ENCODE peak calls at places on chromosomes 5 and 9, in ten cellular contexts. E is BE2C; Q is psoas muscle; W is CD4-positive, alpha-beta T cell; Z is brain microvascular endothelial cell; M is NCI-H69; V is endothelial cell; R is activated T-helper 1 cell treated with anti-CD3 and anti-CD28 coated beads, Interleukin-2, amount 50 U/mL, for 16 hours; I is H4; O is activated T-cell treated with anti-CD3 and anti-CD28 coated beads, Interleukin-2, amount 50 U/mL, for 24 hours. X is an unnamed sample.

GRCh38 chr5:10366310-10367297 is 13.1 kb downstream of the MARCHF6 start:
- DNase-seq in E (no peak), Q (no peak), W (no peak), Z (peak; percentile 47), M (peak; percentile 24), V (no peak), R (no peak), I (peak; percentile 51), O (no peak), X (no peak)

GRCh38 chr5:136674178-136674577 is 308.8 kb upstream of the TRPC7 start:
- DNase-seq in E (no peak), Q (no peak), W (no peak), Z (no peak), M (no peak), V (no peak), R (no peak), I (no peak), O (no peak), X (no peak)

GRCh38 chr9:99778829-99779228 is 42.9 kb upstream of the NR4A3 start:
- DNase-seq in E (no peak), Q (no peak), W (no peak), Z (no peak), M (no peak), V (no peak), R (no peak), I (no peak), O (no peak), X (no peak)

GRCh38 chr5:34959323-34959722 is 30.0 kb downstream of the DNAJC21 start:
- DNase-seq in E (no peak), Q (no peak), W (no peak), Z (peak; percentile 42), M (no peak), V (no peak), R (no peak), I (peak; percentile 36), O (no peak), X (no peak)

GRCh38 chr5:127335381-127335780 is 44.8 kb downstream of the MEGF10 start:
- DNase-seq in E (no peak), Q (no peak), W (no peak), Z (no peak), M (no peak), V (no peak), R (no peak), I (no peak), O (no peak), X (no peak)

GRCh38 chr5:24598926-24599325 is 45.9 kb downstream of the CDH10 start:
- DNase-seq in E (no peak), Q (no peak), W (no peak), Z (no peak), M (peak; percentile 77), V (no peak), R (no peak), I (no peak), O (no peak), X (no peak)

GRCh38 chr9:36470891-36471290 is 70.8 kb upstream of the RNF38 start:
- DNase-seq in E (no peak), Q (peak; percentile 59), W (peak; percentile 38), Z (peak; percentile 61), M (no peak), V (no peak), R (peak; percentile 35), I (peak; percentile 81), O (peak; percentile 62), X (peak; percentile 72)

GRCh38 chr5:74974451-74975089 is 77.8 kb downstream of the GCNT4 start:
- DNase-seq in E (no peak), Q (no peak), W (no peak), Z (no peak), M (no peak), V (no peak), R (no peak), I (no peak), O (peak; percentile 35), X (no peak)

GRCh38 chr9:35605336-35606137 is 475 bp downstream of the TESK1 start:
- DNase-seq in E (no peak), Q (peak; percentile 70), W (peak; percentile 28), Z (no peak), M (peak; percentile 56), V (peak; percentile 27), R (no peak), I (no peak), O (peak; percentile 58), X (no peak)

GRCh38 chr9:6567140-6567591 is 78.4 kb downstream of the GLDC start:
- DNase-seq in E (no peak), Q (no peak), W (no peak), Z (peak; percentile 94), M (no peak), V (no peak), R (no peak), I (peak; percentile 18), O (no peak), X (peak; percentile 61)

GRCh38 chr9:35364817-35365585 is 124.9 kb upstream of the RUSC2 start:
- DNase-seq in E (no peak), Q (no peak), W (no peak), Z (no peak), M (peak; percentile 36), V (no peak), R (no peak), I (no peak), O (no peak), X (no peak)

GRCh38 chr9:137813651-137814415 is 63.7 kb upstream of the CACNA1B start:
- DNase-seq in E (no peak), Q (no peak), W (no peak), Z (no peak), M (no peak), V (no peak), R (no peak), I (no peak), O (no peak), X (no peak)

GRCh38 chr9:74803366-74804017 is 84.2 kb downstream of the TRPM6 start:
- DNase-seq in E (no peak), Q (no peak), W (no peak), Z (no peak), M (no peak), V (no peak), R (no peak), I (no peak), O (no peak), X (no peak)

GRCh38 chr9:34651286-34651685 is 699 bp upstream of the IL11RA start:
- DNase-seq in E (peak; percentile 42), Q (no peak), W (no peak), Z (peak; percentile 28), M (no peak), V (no peak), R (no peak), I (no peak), O (no peak), X (no peak)

GRCh38 chr5:139133237-139133636 is 64.9 kb downstream of the SIL1 start:
- DNase-seq in E (no peak), Q (no peak), W (no peak), Z (no peak), M (peak; percentile 100), V (no peak), R (no peak), I (no peak), O (no peak), X (no peak)

GRCh38 chr9:129682381-129682780 is 16.9 kb downstream of the PRRX2 start:
- DNase-seq in E (no peak), Q (no peak), W (no peak), Z (no peak), M (no peak), V (no peak), R (no peak), I (no peak), O (no peak), X (no peak)